ENCODE peak calls at places on chromosomes 5 and 9, in six cellular contexts. L is fibroblast of mammary gland, Q is OCI-M1, H is GM13977, X is sigmoid colon, D is Calu3. J is an unnamed sample.

GRCh38 chr5:14206028-14206725 is 63.0 kb downstream of the TRIO start:
- DNase-seq in D (no peak), Q (no peak), X (no peak), L (no peak), H (no peak), J (no peak)

GRCh38 chr9:71826289-71826688 is 58.0 kb upstream of the CEMIP2 start:
- DNase-seq in H (no peak), X (no peak), L (no peak), Q (no peak), D (no peak), J (no peak)

GRCh38 chr9:116390306-116391228 is 237.0 kb downstream of the PAPPA start:
- DNase-seq in X (no peak), Q (peak; percentile 86), H (no peak), D (no peak), L (no peak), J (no peak)

GRCh38 chr5:59133801-59134261 is 551.0 kb downstream of the RAB3C start:
- DNase-seq in X (no peak), Q (no peak), D (no peak), H (no peak), L (peak; percentile 96), J (no peak)

GRCh38 chr5:122030251-122030650 is 47.8 kb downstream of the LOX start:
- DNase-seq in D (no peak), H (no peak), X (no peak), L (no peak), Q (no peak), J (no peak)

GRCh38 chr9:3662671-3663070 is 136.9 kb upstream of the RFX3 start:
- DNase-seq in X (no peak), L (peak; percentile 4), H (no peak), D (no peak), Q (no peak), J (no peak)

GRCh38 chr5:15252331-15252730 is 247.6 kb upstream of the FBXL7 start:
- DNase-seq in Q (no peak), D (no peak), H (no peak), X (no peak), L (no peak), J (no peak)

GRCh38 chr9:87088192-87088591 is 140.9 kb upstream of the GAS1 start:
- DNase-seq in Q (no peak), H (no peak), X (no peak), L (no peak), D (no peak), J (no peak)

GRCh38 chr9:37293664-37294524 is 128.6 kb upstream of the GRHPR start:
- DNase-seq in D (no peak), Q (peak; percentile 57), L (peak; percentile 75), H (peak; percentile 29), X (no peak), J (peak; percentile 21)

GRCh38 chr9:133822439-133823065 is 84.4 kb upstream of the SARDH start:
- DNase-seq in H (peak; percentile 80), L (no peak), X (no peak), Q (no peak), D (no peak), J (no peak)

GRCh38 chr5:35876922-35877321 is 20.2 kb downstream of the IL7R start:
- DNase-seq in D (no peak), X (no peak), L (peak; percentile 77), H (no peak), Q (peak; percentile 85), J (no peak)

GRCh38 chr9:129933215-129933614 is 98.0 kb downstream of the USP20 start:
- DNase-seq in H (no peak), X (no peak), Q (no peak), D (no peak), L (no peak), J (no peak)

GRCh38 chr9:16320338-16320902 is 550.0 kb downstream of the BNC2 start:
- DNase-seq in Q (no peak), X (peak; percentile 38), L (no peak), D (no peak), H (no peak), J (no peak)

GRCh38 chr9:113645224-113645971 is 181.9 kb downstream of the RGS3 start:
- DNase-seq in L (no peak), Q (no peak), H (no peak), X (no peak), D (no peak), J (no peak)

GRCh38 chr5:89437450-89438435 is 554.8 kb upstream of the MEF2C start:
- DNase-seq in Q (no peak), X (no peak), D (no peak), L (peak; percentile 3), H (no peak), J (no peak)

GRCh38 chr9:13567833-13568232 is 288.3 kb upstream of the MPDZ start:
- DNase-seq in X (no peak), L (no peak), D (no peak), H (no peak), Q (no peak), J (no peak)

GRCh38 chr9:95175523-95175922 is 142.0 kb downstream of the FANCC start:
- DNase-seq in Q (no peak), D (no peak), L (no peak), X (no peak), H (no peak), J (no peak)

GRCh38 chr5:157890825-157891587 is 32.1 kb upstream of the CLINT1 start:
- DNase-seq in Q (peak; percentile 21), L (no peak), D (no peak), H (no peak), X (no peak), J (no peak)

GRCh38 chr5:51156222-51156621 is 227.0 kb upstream of the ISL1 start:
- DNase-seq in X (no peak), Q (no peak), L (no peak), H (no peak), D (no peak), J (no peak)

GRCh38 chr5:172529896-172530295 is 75.6 kb upstream of the SH3PXD2B start:
- DNase-seq in D (no peak), Q (no peak), H (no peak), X (no peak), L (no peak), J (no peak)

GRCh38 chr5:149264432-149265069 is 7.1 kb upstream of the AFAP1L1 start:
- DNase-seq in Q (no peak), L (no peak), D (peak; percentile 84), H (peak; percentile 38), X (no peak), J (no peak)

GRCh38 chr9:119639287-119639955 is 270.2 kb upstream of the BRINP1 start:
- DNase-seq in X (no peak), D (no peak), L (peak; percentile 15), Q (peak; percentile 1), H (no peak), J (no peak)

GRCh38 chr5:56123531-56124243 is 109.4 kb downstream of the ANKRD55 start:
- DNase-seq in D (peak; percentile 48), L (peak; percentile 99), H (no peak), Q (peak; percentile 99), X (peak; percentile 73), J (peak; percentile 96)

GRCh38 chr5:54651482-54652076 is 134.0 kb downstream of the SNX18 start:
- DNase-seq in D (peak; percentile 86), H (no peak), L (peak; percentile 52), X (peak; percentile 87), Q (no peak), J (no peak)

GRCh38 chr5:42952575-42952974 is 87.5 kb downstream of the ANXA2R start:
- DNase-seq in L (no peak), X (no peak), D (no peak), H (no peak), Q (no peak), J (no peak)

J was measured in erythroblast.